ENCODE peak calls at places on chromosomes 11 and 22, in seven cellular contexts. N, P, L, J, Q, E and C are unnamed samples.

GRCh38 chr11:121936781-121937447 is 179.1 kb downstream of the BLID start:
- DNase-seq in N (no peak), P (no peak), L (no peak), J (no peak), Q (no peak), E (no peak), C (peak)

GRCh38 chr11:108609681-108610080 is 16.1 kb upstream of the EXPH5 start:
- DNase-seq in N (peak), P (no peak), L (no peak), J (no peak), Q (peak), E (no peak), C (peak)

GRCh38 chr22:31861226-31861840 is 83.0 kb upstream of the YWHAH start:
- DNase-seq in N (no peak), P (no peak), L (no peak), J (no peak), Q (peak), E (no peak), C (peak)

GRCh38 chr22:35355744-35356420 is 25.0 kb upstream of the HMOX1 start:
- DNase-seq in N (no peak), P (no peak), L (no peak), J (no peak), Q (no peak), E (no peak), C (peak)

GRCh38 chr11:72233056-72233772 is 8.6 kb downstream of the INPPL1 start:
- DNase-seq in N (no peak), P (no peak), L (no peak), J (no peak), Q (no peak), E (no peak), C (no peak)

GRCh38 chr11:77886401-77886800 is 65.5 kb downstream of the AAMDC start:
- DNase-seq in N (no peak), P (peak), L (peak), J (no peak), Q (no peak), E (no peak), C (no peak)

GRCh38 chr11:130582176-130582575 is 133.7 kb downstream of the ADAMTS15 start:
- DNase-seq in N (no peak), P (no peak), L (no peak), J (no peak), Q (no peak), E (no peak), C (no peak)

GRCh38 chr22:46078241-46079092 is 71.9 kb upstream of the PPARA start:
- DNase-seq in N (no peak), P (no peak), L (no peak), J (no peak), Q (no peak), E (no peak), C (no peak)

GRCh38 chr11:62547691-62548281 is 1.2 kb upstream of the AHNAK start:
- DNase-seq in N (no peak), P (no peak), L (no peak), J (no peak), Q (peak), E (no peak), C (no peak)

GRCh38 chr22:25105817-25106650 is 93.6 kb upstream of the CRYBB3 start:
- DNase-seq in N (peak), P (no peak), L (no peak), J (no peak), Q (no peak), E (no peak), C (no peak)

GRCh38 chr11:27603376-27603775 is 96.8 kb upstream of the LIN7C start:
- DNase-seq in N (no peak), P (no peak), L (no peak), J (no peak), Q (no peak), E (no peak), C (no peak)

GRCh38 chr11:71364176-71364671 is 84.0 kb downstream of the DHCR7 start:
- DNase-seq in N (no peak), P (no peak), L (no peak), J (no peak), Q (no peak), E (no peak), C (no peak)

GRCh38 chr22:50206599-50206998 is 5.8 kb downstream of the SELENOO start:
- DNase-seq in N (peak), P (peak), L (no peak), J (peak), Q (peak), E (peak), C (peak)

GRCh38 chr11:119414321-119414720 is 8.7 kb downstream of the THY1 start:
- DNase-seq in N (no peak), P (no peak), L (no peak), J (no peak), Q (no peak), E (no peak), C (no peak)

GRCh38 chr11:91932151-91932821 is 292.3 kb upstream of the FAT3 start:
- DNase-seq in N (no peak), P (peak), L (no peak), J (no peak), Q (peak), E (no peak), C (no peak)

GRCh38 chr11:100849009-100849913 is 162.2 kb downstream of the ARHGAP42 start:
- DNase-seq in N (no peak), P (no peak), L (no peak), J (no peak), Q (peak), E (no peak), C (peak)

GRCh38 chr11:73114835-73115220 is 27.3 kb downstream of the FCHSD2 start:
- DNase-seq in N (peak), P (no peak), L (no peak), J (no peak), Q (no peak), E (no peak), C (no peak)

GRCh38 chr11:124602193-124602592 is 9.0 kb upstream of the PANX3 start:
- DNase-seq in N (no peak), P (no peak), L (no peak), J (no peak), Q (no peak), E (no peak), C (peak)

DNA sequence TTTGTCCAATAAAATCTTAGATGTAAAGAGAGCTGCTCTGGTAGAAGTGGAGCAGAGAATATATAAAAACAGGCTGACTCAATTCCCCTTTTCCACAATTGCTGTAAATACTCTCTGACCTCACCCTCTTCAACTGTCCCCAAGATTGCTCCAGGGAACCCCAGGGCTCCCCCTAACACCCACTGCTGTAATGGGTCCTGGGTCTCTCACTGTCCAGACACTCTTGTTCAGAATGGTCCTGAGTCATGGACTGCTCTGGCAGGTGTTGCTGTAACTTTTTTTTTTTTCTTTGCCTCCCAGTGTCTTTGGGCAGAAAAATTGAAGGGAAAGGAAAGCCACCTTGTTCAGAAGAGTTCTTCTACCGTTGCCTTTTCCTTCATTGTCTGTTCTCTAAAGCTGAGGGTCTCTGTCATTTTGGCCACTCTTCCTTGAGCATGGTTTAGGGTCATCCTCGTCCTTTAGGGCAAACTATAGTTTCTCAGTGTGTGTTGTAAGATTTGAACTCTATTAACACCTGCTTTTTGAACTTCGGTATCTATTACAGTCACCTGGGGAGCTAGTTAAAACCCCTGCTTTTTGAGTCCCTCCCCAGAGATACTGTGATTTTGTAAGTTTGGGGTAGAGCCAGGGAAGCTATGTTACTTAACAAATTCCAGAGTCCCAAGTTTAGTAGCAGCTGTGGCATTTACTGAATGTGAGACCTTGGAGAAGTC is 209.5 kb downstream of the NAV2 start:
- DNase-seq in N (no peak), P (no peak), L (no peak), J (no peak), Q (no peak), E (no peak), C (no peak)
- H3K18ac ChIP-seq in N (no peak), P (no peak), L (no peak), J (no peak), Q (no peak), E (no peak), C (no peak)

GRCh38 chr11:2171531-2171930 is at the start of gene TH:
- DNase-seq in N (no peak), P (no peak), L (no peak), J (no peak), Q (no peak), E (no peak), C (no peak)

GRCh38 chr11:2167141-2168045 is 4.2 kb downstream of the TH start:
- DNase-seq in N (no peak), P (no peak), L (no peak), J (no peak), Q (no peak), E (no peak), C (no peak)

GRCh38 chr11:2168286-2169000 is 3.2 kb downstream of the TH start:
- DNase-seq in N (peak), P (no peak), L (no peak), J (no peak), Q (no peak), E (no peak), C (no peak)

GRCh38 chr11:2169626-2170570 is 1.7 kb downstream of the TH start:
- DNase-seq in N (no peak), P (no peak), L (no peak), J (no peak), Q (no peak), E (no peak), C (no peak)

DNA sequence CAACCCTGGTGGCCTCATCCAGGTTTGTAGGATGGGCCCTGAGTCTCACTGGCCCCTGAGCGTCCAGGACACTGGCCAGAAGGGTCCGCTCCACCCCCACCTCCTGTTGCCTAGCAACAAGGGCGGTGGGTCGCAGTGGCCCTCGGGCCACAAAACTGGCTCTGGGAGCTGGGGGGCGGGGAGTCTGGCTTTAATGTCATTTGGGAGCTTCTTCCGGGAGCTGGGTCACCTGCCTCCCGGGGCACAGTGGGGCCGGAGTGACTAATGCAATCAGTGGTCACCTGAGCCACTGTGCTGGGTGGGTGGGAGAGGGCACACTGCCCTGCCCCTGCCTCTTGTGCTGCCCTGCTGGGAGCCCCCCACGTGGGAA is 2.6 kb downstream of the TH start:
- DNase-seq in N (no peak), P (no peak), L (no peak), J (no peak), Q (no peak), E (no peak), C (no peak)
- H3K18ac ChIP-seq in N (no peak), P (no peak), L (peak), J (no peak), Q (no peak), E (no peak), C (no peak)

DNA sequence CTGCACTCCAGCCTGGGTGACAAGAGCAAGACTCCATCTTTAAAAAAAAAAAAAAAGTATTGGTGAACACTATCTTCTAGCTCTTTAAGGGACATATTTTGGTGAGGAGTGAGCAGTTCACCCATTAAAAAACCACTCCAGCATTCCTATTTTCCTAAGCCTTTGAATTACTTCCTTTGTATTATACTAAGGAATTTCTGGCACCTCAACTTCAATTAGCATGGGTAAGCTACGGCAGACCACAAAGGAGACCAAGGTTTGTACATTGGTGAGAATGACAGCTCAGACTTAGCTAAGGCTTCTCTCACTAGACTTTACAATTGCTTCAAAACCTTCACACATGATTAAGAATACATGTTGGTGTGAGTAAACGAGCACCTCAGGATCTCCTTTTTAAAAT is 57.0 kb upstream of the BIRC3 start:
- DNase-seq in N (no peak), P (no peak), L (peak), J (no peak), Q (no peak), E (no peak), C (no peak)
- H3K18ac ChIP-seq in N (no peak), P (no peak), L (no peak), J (no peak), Q (no peak), E (no peak), C (no peak)

GRCh38 chr22:39026509-39027150 is 5.7 kb downstream of the APOBEC3D start:
- DNase-seq in N (no peak), P (no peak), L (no peak), J (no peak), Q (no peak), E (no peak), C (no peak)
- H3K18ac ChIP-seq in N (no peak), P (no peak), L (no peak), J (no peak), Q (no peak), E (no peak), C (no peak)

GRCh38 chr11:134275534-134276395 is at the start of gene GLB1L3:
- DNase-seq in N (no peak), P (peak), L (no peak), J (no peak), Q (peak), E (peak), C (no peak)

GRCh38 chr11:134277176-134278001 is 1.2 kb downstream of the GLB1L3 start:
- DNase-seq in N (no peak), P (peak), L (no peak), J (no peak), Q (no peak), E (peak), C (no peak)

GRCh38 chr11:134278356-134278755 is 2.2 kb downstream of the GLB1L3 start:
- DNase-seq in N (no peak), P (no peak), L (no peak), J (no peak), Q (no peak), E (no peak), C (no peak)

GRCh38 chr11:134275188-134275533 is 1.0 kb upstream of the GLB1L3 start:
- DNase-seq in N (no peak), P (no peak), L (no peak), J (no peak), Q (no peak), E (no peak), C (no peak)

DNA sequence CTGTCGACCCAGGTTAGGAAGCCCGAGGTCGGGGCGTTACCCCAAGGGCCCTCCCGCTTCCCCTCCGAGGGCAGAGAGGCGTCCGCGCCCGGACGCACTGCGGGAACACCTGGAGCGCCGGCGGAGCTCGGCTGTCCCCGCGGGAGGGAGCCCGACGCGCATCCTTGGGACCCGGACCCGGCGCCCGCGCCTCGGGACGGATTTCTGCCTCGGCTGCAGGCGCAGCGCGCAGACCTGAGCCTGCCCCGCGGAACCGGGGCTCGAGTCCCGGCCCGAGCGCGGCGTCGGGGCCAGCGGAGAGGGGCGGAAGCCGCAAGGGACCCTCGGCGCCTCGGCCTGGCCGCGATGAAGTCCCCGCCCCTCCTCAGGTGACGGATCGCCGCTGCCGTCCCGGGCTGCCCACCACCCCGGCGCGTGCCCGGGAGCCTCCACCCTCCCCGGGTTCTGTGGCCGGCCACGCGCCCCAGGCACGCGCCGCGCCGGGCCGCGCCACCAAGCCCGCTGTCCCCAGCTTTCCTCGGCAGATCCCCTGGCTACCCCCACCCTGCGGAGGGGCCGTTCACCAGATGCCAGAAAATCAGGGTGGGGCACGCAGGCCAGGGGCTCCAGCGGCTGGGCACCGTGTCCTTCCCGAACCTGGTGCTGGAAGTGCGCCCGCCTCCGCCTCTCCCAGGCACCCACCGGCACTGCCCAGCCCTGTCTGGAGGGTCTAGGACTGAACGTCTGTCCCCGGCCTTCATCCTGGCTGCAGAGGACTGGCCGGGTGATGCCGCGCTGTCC is 407 bp downstream of the GLB1L3 start:
- DNase-seq in N (no peak), P (peak), L (no peak), J (no peak), Q (no peak), E (peak), C (no peak)
- H3K18ac ChIP-seq in N (no peak), P (peak), L (peak), J (peak), Q (no peak), E (no peak), C (no peak)